ENCODE peak calls at places on chromosomes 6 and 20, in seven cellular contexts. One of them, this sample, is unnamed.
A peak's percentile ranks its signal among the peaks of the same experiment; 100 is the strongest.

GRCh38 chr6:161401910-161402309 is 128.0 kb upstream of the AGPAT4 start:
- DNase-seq in CD8-positive, alpha-beta memory T cell: no peak
- DNase-seq in tibial artery: no peak
- DNase-seq in A549: no peak
- DNase-seq in lower lobe of right lung: no peak
- DNase-seq in GM12878: no peak
- DNase-seq in IMR-90: no peak
- DNase-seq in this sample: no peak

GRCh38 chr6:43246301-43247114 is 3.2 kb downstream of the TTBK1 start:
- DNase-seq in CD8-positive, alpha-beta memory T cell: no peak
- DNase-seq in tibial artery: peak; percentile 76
- DNase-seq in A549: no peak
- DNase-seq in lower lobe of right lung: peak; percentile 90
- DNase-seq in GM12878: no peak
- DNase-seq in IMR-90: no peak
- DNase-seq in this sample: no peak

GRCh38 chr20:54254596-54254995 is 46.7 kb downstream of the PFDN4 start:
- DNase-seq in CD8-positive, alpha-beta memory T cell: no peak
- DNase-seq in tibial artery: no peak
- DNase-seq in A549: no peak
- DNase-seq in lower lobe of right lung: no peak
- DNase-seq in GM12878: no peak
- DNase-seq in IMR-90: peak; percentile 19
- DNase-seq in this sample: no peak

GRCh38 chr6:71721642-71722041 is 164.7 kb upstream of the RIMS1 start:
- DNase-seq in CD8-positive, alpha-beta memory T cell: no peak
- DNase-seq in tibial artery: peak; percentile 66
- DNase-seq in A549: no peak
- DNase-seq in lower lobe of right lung: no peak
- DNase-seq in GM12878: no peak
- DNase-seq in IMR-90: peak; percentile 12
- DNase-seq in this sample: peak; percentile 87

GRCh38 chr6:159608961-159609673 is 83.9 kb downstream of the SOD2 start:
- DNase-seq in CD8-positive, alpha-beta memory T cell: no peak
- DNase-seq in tibial artery: no peak
- DNase-seq in A549: peak; percentile 41
- DNase-seq in lower lobe of right lung: no peak
- DNase-seq in GM12878: no peak
- DNase-seq in IMR-90: peak; percentile 28
- DNase-seq in this sample: no peak

GRCh38 chr20:1893721-1894470 is 1.3 kb upstream of the SIRPA start:
- DNase-seq in CD8-positive, alpha-beta memory T cell: no peak
- DNase-seq in tibial artery: no peak
- DNase-seq in A549: peak; percentile 65
- DNase-seq in lower lobe of right lung: peak; percentile 86
- DNase-seq in GM12878: no peak
- DNase-seq in IMR-90: no peak
- DNase-seq in this sample: no peak

GRCh38 chr20:44736170-44737021 is 9.3 kb upstream of the KCNK15 start:
- DNase-seq in CD8-positive, alpha-beta memory T cell: no peak
- DNase-seq in tibial artery: no peak
- DNase-seq in A549: peak; percentile 97
- DNase-seq in lower lobe of right lung: no peak
- DNase-seq in GM12878: no peak
- DNase-seq in IMR-90: peak; percentile 74
- DNase-seq in this sample: peak; percentile 85

GRCh38 chr20:59013959-59014608 is 5.1 kb upstream of the TUBB1 start:
- DNase-seq in CD8-positive, alpha-beta memory T cell: no peak
- DNase-seq in tibial artery: no peak
- DNase-seq in A549: no peak
- DNase-seq in lower lobe of right lung: no peak
- DNase-seq in GM12878: no peak
- DNase-seq in IMR-90: peak; percentile 81
- DNase-seq in this sample: no peak

GRCh38 chr6:40874495-40874894 is 164.5 kb downstream of the UNC5CL start:
- DNase-seq in CD8-positive, alpha-beta memory T cell: no peak
- DNase-seq in tibial artery: no peak
- DNase-seq in A549: peak; percentile 13
- DNase-seq in lower lobe of right lung: no peak
- DNase-seq in GM12878: no peak
- DNase-seq in IMR-90: no peak
- DNase-seq in this sample: no peak

GRCh38 chr6:149026530-149026942 is 279.7 kb downstream of the UST start:
- DNase-seq in CD8-positive, alpha-beta memory T cell: no peak
- DNase-seq in tibial artery: no peak
- DNase-seq in A549: peak; percentile 72
- DNase-seq in lower lobe of right lung: no peak
- DNase-seq in GM12878: no peak
- DNase-seq in IMR-90: peak; percentile 98
- DNase-seq in this sample: no peak

GRCh38 chr6:20134613-20135012 is 77.7 kb downstream of the MBOAT1 start:
- DNase-seq in CD8-positive, alpha-beta memory T cell: no peak
- DNase-seq in tibial artery: no peak
- DNase-seq in A549: no peak
- DNase-seq in lower lobe of right lung: no peak
- DNase-seq in GM12878: no peak
- DNase-seq in IMR-90: no peak
- DNase-seq in this sample: no peak

GRCh38 chr20:43386878-43387277 is 70.8 kb upstream of the SRSF6 start:
- DNase-seq in CD8-positive, alpha-beta memory T cell: no peak
- DNase-seq in tibial artery: no peak
- DNase-seq in A549: no peak
- DNase-seq in lower lobe of right lung: no peak
- DNase-seq in GM12878: no peak
- DNase-seq in IMR-90: no peak
- DNase-seq in this sample: no peak

GRCh38 chr6:170043150-170043819 is 247.6 kb downstream of the DLL1 start:
- DNase-seq in CD8-positive, alpha-beta memory T cell: no peak
- DNase-seq in tibial artery: no peak
- DNase-seq in A549: no peak
- DNase-seq in lower lobe of right lung: no peak
- DNase-seq in GM12878: no peak
- DNase-seq in IMR-90: no peak
- DNase-seq in this sample: no peak

GRCh38 chr6:36625161-36625919 is 31.2 kb downstream of the SRSF3 start:
- DNase-seq in CD8-positive, alpha-beta memory T cell: no peak
- DNase-seq in tibial artery: peak; percentile 84
- DNase-seq in A549: no peak
- DNase-seq in lower lobe of right lung: no peak
- DNase-seq in GM12878: no peak
- DNase-seq in IMR-90: peak; percentile 79
- DNase-seq in this sample: no peak

GRCh38 chr6:71531006-71531405 is 242.4 kb downstream of the OGFRL1 start:
- DNase-seq in CD8-positive, alpha-beta memory T cell: no peak
- DNase-seq in tibial artery: no peak
- DNase-seq in A549: no peak
- DNase-seq in lower lobe of right lung: no peak
- DNase-seq in GM12878: no peak
- DNase-seq in IMR-90: peak; percentile 33
- DNase-seq in this sample: no peak

GRCh38 chr6:131636880-131637792 is at the start of gene ENPP3:
- DNase-seq in CD8-positive, alpha-beta memory T cell: no peak
- DNase-seq in tibial artery: no peak
- DNase-seq in A549: no peak
- DNase-seq in lower lobe of right lung: no peak
- DNase-seq in GM12878: no peak
- DNase-seq in IMR-90: peak; percentile 13
- DNase-seq in this sample: no peak

GRCh38 chr20:47792021-47792618 is 6.8 kb upstream of the SULF2 start:
- DNase-seq in CD8-positive, alpha-beta memory T cell: no peak
- DNase-seq in tibial artery: peak; percentile 93
- DNase-seq in A549: peak; percentile 47
- DNase-seq in lower lobe of right lung: peak; percentile 20
- DNase-seq in GM12878: no peak
- DNase-seq in IMR-90: peak; percentile 84
- DNase-seq in this sample: peak; percentile 94

GRCh38 chr6:28977351-28978136 is 27.6 kb downstream of the ZNF311 start:
- DNase-seq in CD8-positive, alpha-beta memory T cell: no peak
- DNase-seq in tibial artery: no peak
- DNase-seq in A549: no peak
- DNase-seq in lower lobe of right lung: peak; percentile 61
- DNase-seq in GM12878: no peak
- DNase-seq in IMR-90: peak; percentile 50
- DNase-seq in this sample: no peak

GRCh38 chr20:17518339-17519052 is 12.7 kb downstream of the BFSP1 start:
- DNase-seq in CD8-positive, alpha-beta memory T cell: no peak
- DNase-seq in tibial artery: no peak
- DNase-seq in A549: no peak
- DNase-seq in lower lobe of right lung: peak; percentile 58
- DNase-seq in GM12878: no peak
- DNase-seq in IMR-90: no peak
- DNase-seq in this sample: no peak

GRCh38 chr6:51775942-51776860 is 311.2 kb downstream of the PKHD1 start:
- DNase-seq in CD8-positive, alpha-beta memory T cell: no peak
- DNase-seq in tibial artery: no peak
- DNase-seq in A549: no peak
- DNase-seq in lower lobe of right lung: no peak
- DNase-seq in GM12878: no peak
- DNase-seq in IMR-90: no peak
- DNase-seq in this sample: no peak

GRCh38 chr6:42367353-42368011 is 84.2 kb downstream of the TRERF1 start:
- DNase-seq in CD8-positive, alpha-beta memory T cell: no peak
- DNase-seq in tibial artery: no peak
- DNase-seq in A549: no peak
- DNase-seq in lower lobe of right lung: peak; percentile 55
- DNase-seq in GM12878: peak; percentile 59
- DNase-seq in IMR-90: peak; percentile 60
- DNase-seq in this sample: no peak

GRCh38 chr6:81785340-81785739 is 32.9 kb upstream of the TENT5A start:
- DNase-seq in CD8-positive, alpha-beta memory T cell: no peak
- DNase-seq in tibial artery: no peak
- DNase-seq in A549: no peak
- DNase-seq in lower lobe of right lung: no peak
- DNase-seq in GM12878: no peak
- DNase-seq in IMR-90: no peak
- DNase-seq in this sample: no peak

GRCh38 chr20:58287638-58288037 is 21.9 kb upstream of the RAB22A start:
- DNase-seq in CD8-positive, alpha-beta memory T cell: no peak
- DNase-seq in tibial artery: no peak
- DNase-seq in A549: no peak
- DNase-seq in lower lobe of right lung: no peak
- DNase-seq in GM12878: no peak
- DNase-seq in IMR-90: no peak
- DNase-seq in this sample: no peak

GRCh38 chr6:115001726-115002436 is 659.1 kb upstream of the HS3ST5 start:
- DNase-seq in CD8-positive, alpha-beta memory T cell: no peak
- DNase-seq in tibial artery: no peak
- DNase-seq in A549: peak; percentile 11
- DNase-seq in lower lobe of right lung: no peak
- DNase-seq in GM12878: no peak
- DNase-seq in IMR-90: no peak
- DNase-seq in this sample: no peak

GRCh38 chr6:54020311-54020710 is 90.9 kb upstream of the MLIP start:
- DNase-seq in CD8-positive, alpha-beta memory T cell: no peak
- DNase-seq in tibial artery: no peak
- DNase-seq in A549: no peak
- DNase-seq in lower lobe of right lung: no peak
- DNase-seq in GM12878: no peak
- DNase-seq in IMR-90: no peak
- DNase-seq in this sample: no peak

GRCh38 chr20:37681384-37681977 is 12.3 kb upstream of the CTNNBL1 start:
- DNase-seq in CD8-positive, alpha-beta memory T cell: no peak
- DNase-seq in tibial artery: no peak
- DNase-seq in A549: no peak
- DNase-seq in lower lobe of right lung: no peak
- DNase-seq in GM12878: no peak
- DNase-seq in IMR-90: no peak
- DNase-seq in this sample: no peak

GRCh38 chr6:13453172-13453552 is 34.2 kb downstream of the GFOD1 start:
- DNase-seq in CD8-positive, alpha-beta memory T cell: no peak
- DNase-seq in tibial artery: no peak
- DNase-seq in A549: no peak
- DNase-seq in lower lobe of right lung: no peak
- DNase-seq in GM12878: no peak
- DNase-seq in IMR-90: no peak
- DNase-seq in this sample: no peak

GRCh38 chr6:13454286-13455221 is 32.8 kb downstream of the GFOD1 start:
- DNase-seq in CD8-positive, alpha-beta memory T cell: peak; percentile 50
- DNase-seq in tibial artery: no peak
- DNase-seq in A549: no peak
- DNase-seq in lower lobe of right lung: peak; percentile 64
- DNase-seq in GM12878: peak; percentile 56
- DNase-seq in IMR-90: peak; percentile 85
- DNase-seq in this sample: peak; percentile 26

GRCh38 chr6:13457577-13457976 is 29.8 kb downstream of the GFOD1 start:
- DNase-seq in CD8-positive, alpha-beta memory T cell: no peak
- DNase-seq in tibial artery: no peak
- DNase-seq in A549: no peak
- DNase-seq in lower lobe of right lung: no peak
- DNase-seq in GM12878: no peak
- DNase-seq in IMR-90: peak; percentile 79
- DNase-seq in this sample: no peak

GRCh38 chr6:13453771-13454251 is 33.6 kb downstream of the GFOD1 start:
- DNase-seq in CD8-positive, alpha-beta memory T cell: no peak
- DNase-seq in tibial artery: no peak
- DNase-seq in A549: peak; percentile 46
- DNase-seq in lower lobe of right lung: no peak
- DNase-seq in GM12878: peak; percentile 65
- DNase-seq in IMR-90: peak; percentile 49
- DNase-seq in this sample: peak; percentile 58

GRCh38 chr6:13455604-13456003 is 31.8 kb downstream of the GFOD1 start:
- DNase-seq in CD8-positive, alpha-beta memory T cell: no peak
- DNase-seq in tibial artery: no peak
- DNase-seq in A549: no peak
- DNase-seq in lower lobe of right lung: no peak
- DNase-seq in GM12878: no peak
- DNase-seq in IMR-90: no peak
- DNase-seq in this sample: peak; percentile 59
- H3K4me3 ChIP-seq in CD8-positive, alpha-beta memory T cell: no peak overlapping the region
- H3K4me3 ChIP-seq in tibial artery: no peak overlapping the region
- H3K4me3 ChIP-seq in A549: no peak overlapping the region
- H3K4me3 ChIP-seq in lower lobe of right lung: no peak overlapping the region
- H3K4me3 ChIP-seq in GM12878: no peak overlapping the region
- H3K4me3 ChIP-seq in IMR-90: no peak overlapping the region
- H3K4me3 ChIP-seq in this sample: no peak overlapping the region

GRCh38 chr6:27550692-27551091 is 77.8 kb upstream of the ZNF184 start:
- DNase-seq in CD8-positive, alpha-beta memory T cell: no peak
- DNase-seq in tibial artery: no peak
- DNase-seq in A549: no peak
- DNase-seq in lower lobe of right lung: no peak
- DNase-seq in GM12878: no peak
- DNase-seq in IMR-90: no peak
- DNase-seq in this sample: no peak
- H3K27ac ChIP-seq in CD8-positive, alpha-beta memory T cell: no peak overlapping the region
- H3K27ac ChIP-seq in tibial artery: no peak overlapping the region
- H3K27ac ChIP-seq in A549: no peak overlapping the region
- H3K27ac ChIP-seq in lower lobe of right lung: no peak overlapping the region
- H3K27ac ChIP-seq in GM12878: no peak overlapping the region
- H3K27ac ChIP-seq in IMR-90: no peak overlapping the region
- H3K27ac ChIP-seq in this sample: no peak overlapping the region

GRCh38 chr6:34298941-34299340 is 50.1 kb upstream of the SMIM29 start:
- DNase-seq in CD8-positive, alpha-beta memory T cell: no peak
- DNase-seq in tibial artery: no peak
- DNase-seq in A549: no peak
- DNase-seq in lower lobe of right lung: no peak
- DNase-seq in GM12878: no peak
- DNase-seq in IMR-90: no peak
- DNase-seq in this sample: no peak
- H3K4me3 ChIP-seq in CD8-positive, alpha-beta memory T cell: no peak overlapping the region
- H3K4me3 ChIP-seq in tibial artery: no peak overlapping the region
- H3K4me3 ChIP-seq in A549: no peak overlapping the region
- H3K4me3 ChIP-seq in lower lobe of right lung: no peak overlapping the region
- H3K4me3 ChIP-seq in GM12878: no peak overlapping the region
- H3K4me3 ChIP-seq in IMR-90: no peak overlapping the region
- H3K4me3 ChIP-seq in this sample: no peak overlapping the region

GRCh38 chr6:68975064-68975463 is 340.0 kb downstream of the ADGRB3 start:
- DNase-seq in CD8-positive, alpha-beta memory T cell: no peak
- DNase-seq in tibial artery: no peak
- DNase-seq in A549: peak; percentile 17
- DNase-seq in lower lobe of right lung: no peak
- DNase-seq in GM12878: no peak
- DNase-seq in IMR-90: no peak
- DNase-seq in this sample: no peak
- H3K27ac ChIP-seq in CD8-positive, alpha-beta memory T cell: no peak overlapping the region
- H3K27ac ChIP-seq in tibial artery: no peak overlapping the region
- H3K27ac ChIP-seq in A549: no peak overlapping the region
- H3K27ac ChIP-seq in lower lobe of right lung: no peak overlapping the region
- H3K27ac ChIP-seq in GM12878: no peak overlapping the region
- H3K27ac ChIP-seq in IMR-90: no peak overlapping the region
- H3K27ac ChIP-seq in this sample: no peak overlapping the region